ENCODE peak calls at places on chromosomes 16 and 17, in seven cellular contexts. W, I, K, X, Y, H and S are unnamed samples.

GRCh38 chr16:23148166-23148512 is 1.1 kb downstream of the USP31 start:
- DNase-seq in W (no peak), K (no peak), I (no peak), H (no peak), X (no peak), Y (no peak), S (no peak)

GRCh38 chr17:40482722-40483121 is 18.7 kb downstream of the TNS4 start:
- DNase-seq in W (no peak), I (no peak), Y (no peak), H (no peak), X (no peak), K (no peak), S (no peak)

GRCh38 chr17:80831481-80831880 is 160.2 kb upstream of the CHMP6 start:
- DNase-seq in K (no peak), X (no peak), H (no peak), I (no peak), W (no peak), Y (no peak), S (no peak)

GRCh38 chr17:57665128-57665527 is 80.0 kb downstream of the CCDC182 start:
- DNase-seq in X (no peak), K (no peak), I (no peak), Y (no peak), H (no peak), W (no peak), S (no peak)

GRCh38 chr17:71963341-71963740 is 157.5 kb upstream of the SOX9 start:
- DNase-seq in W (no peak), Y (no peak), I (no peak), X (no peak), K (no peak), H (no peak), S (no peak)

GRCh38 chr17:77212081-77212832 is 71.5 kb downstream of the SEC14L1 start:
- DNase-seq in X (no peak), Y (no peak), H (no peak), K (peak), I (peak), W (no peak), S (peak)

GRCh38 chr17:7081341-7082062 is 1.5 kb upstream of the CLEC10A start:
- DNase-seq in K (peak), I (no peak), Y (no peak), W (no peak), H (no peak), X (no peak), S (no peak)

GRCh38 chr16:78257376-78257728 is 157.9 kb downstream of the WWOX start:
- DNase-seq in Y (no peak), H (no peak), I (no peak), W (no peak), K (no peak), X (no peak), S (no peak)

GRCh38 chr17:82149401-82150099 is 51.5 kb upstream of the FASN start:
- DNase-seq in K (no peak), W (no peak), H (no peak), Y (no peak), X (no peak), I (no peak), S (no peak)